ENCODE peak calls at places on chromosome 12, in seven cellular contexts. Y is sigmoid colon; K is epithelial cell of esophagus; J is fibroblast of mammary gland; I is CD4-positive, alpha-beta memory T cell; B is PC-9; M is fibroblast of lung. T is an unnamed sample.

GRCh38 chr12:95481888-95482287 is 7.9 kb downstream of the METAP2 start:
- DNase-seq in Y (no peak), K (peak; percentile 12), J (no peak), I (no peak), B (no peak), M (no peak), T (no peak)

GRCh38 chr12:83473408-83474095 is 786.8 kb downstream of the TMTC2 start:
- DNase-seq in Y (no peak), K (no peak), J (no peak), I (no peak), B (no peak), M (no peak), T (no peak)

GRCh38 chr12:131090254-131091210 is 136.8 kb downstream of the ADGRD1 start:
- DNase-seq in Y (peak; percentile 19), K (no peak), J (no peak), I (peak; percentile 6), B (no peak), M (no peak), T (peak; percentile 1)

GRCh38 chr12:41345071-41345470 is 157.0 kb downstream of the PDZRN4 start:
- DNase-seq in Y (no peak), K (no peak), J (no peak), I (no peak), B (no peak), M (peak; percentile 50), T (no peak)

GRCh38 chr12:107511292-107511691 is 174.3 kb upstream of the PWP1 start:
- DNase-seq in Y (no peak), K (no peak), J (peak; percentile 90), I (no peak), B (no peak), M (peak; percentile 87), T (no peak)

GRCh38 chr12:32201996-32202395 is 95.3 kb downstream of the BICD1 start:
- DNase-seq in Y (no peak), K (no peak), J (no peak), I (no peak), B (no peak), M (no peak), T (no peak)

GRCh38 chr12:116598341-116599284 is 39.4 kb downstream of the MAP1LC3B2 start:
- DNase-seq in Y (no peak), K (no peak), J (peak; percentile 38), I (no peak), B (no peak), M (no peak), T (no peak)

GRCh38 chr12:118164798-118165486 is 29.0 kb downstream of the PEBP1 start:
- DNase-seq in Y (no peak), K (peak; percentile 45), J (peak; percentile 38), I (no peak), B (peak; percentile 30), M (no peak), T (peak; percentile 37)

GRCh38 chr12:3607039-3607719 is 116.2 kb downstream of the PRMT8 start:
- DNase-seq in Y (no peak), K (no peak), J (no peak), I (no peak), B (no peak), M (no peak), T (no peak)

GRCh38 chr12:40342010-40342409 is 117.2 kb downstream of the LRRK2 start:
- DNase-seq in Y (no peak), K (no peak), J (no peak), I (no peak), B (no peak), M (no peak), T (no peak)

GRCh38 chr12:78121969-78122610 is 291.4 kb downstream of the NAV3 start:
- DNase-seq in Y (no peak), K (no peak), J (peak; percentile 62), I (no peak), B (no peak), M (peak; percentile 53), T (no peak)

GRCh38 chr12:51590347-51591019 is 550 bp upstream of the SCN8A start:
- DNase-seq in Y (no peak), K (peak; percentile 46), J (peak; percentile 64), I (peak; percentile 60), B (peak; percentile 32), M (peak; percentile 73), T (peak; percentile 95)

GRCh38 chr12:121792607-121793500 is 634 bp downstream of the RHOF start:
- DNase-seq in Y (no peak), K (no peak), J (no peak), I (peak; percentile 79), B (no peak), M (no peak), T (peak; percentile 16)

GRCh38 chr12:75480469-75480949 is at the start of gene GLIPR1:
- DNase-seq in Y (peak; percentile 92), K (peak; percentile 92), J (peak; percentile 99), I (peak; percentile 85), B (peak; percentile 46), M (peak; percentile 99), T (no peak)
- H3K4me3 ChIP-seq in Y (peak within 1 kb of the TSS; percentile 25), K (peak within 1 kb of the TSS; percentile 21), J (peak within 1 kb of the TSS; percentile 83), I (peak within 1 kb of the TSS; percentile 74), B (no peak within 1 kb of the TSS), M (peak within 1 kb of the TSS; percentile 93), T (no peak within 1 kb of the TSS)

GRCh38 chr12:25884024-25884919 is 74.2 kb upstream of the RASSF8 start:
- DNase-seq in Y (no peak), K (no peak), J (no peak), I (no peak), B (no peak), M (no peak), T (no peak)
- H3K4me3 ChIP-seq in Y (no peak overlapping the region), K (no peak overlapping the region), J (no peak overlapping the region), I (no peak overlapping the region), B (no peak overlapping the region), M (no peak overlapping the region), T (no peak overlapping the region)

GRCh38 chr12:113185180-113186032 is at the start of the genes DDX54 and RITA1:
- DNase-seq in Y (peak; percentile 91), K (peak; percentile 80), J (peak; percentile 65), I (peak; percentile 78), B (peak; percentile 78), M (peak; percentile 72), T (peak; percentile 90)

GRCh38 chr12:113186033-113186365 is 478 bp downstream of the RITA1 start:
- DNase-seq in Y (no peak), K (peak; percentile 29), J (peak; percentile 34), I (no peak), B (no peak), M (peak; percentile 37), T (no peak)

GRCh38 chr12:113189361-113189760 is 3.8 kb downstream of the RITA1 start:
- DNase-seq in Y (no peak), K (peak; percentile 81), J (no peak), I (no peak), B (no peak), M (no peak), T (no peak)

GRCh38 chr12:113186666-113187325 is 1.3 kb downstream of the RITA1 start:
- DNase-seq in Y (no peak), K (no peak), J (no peak), I (no peak), B (no peak), M (no peak), T (no peak)

GRCh38 chr12:113187588-113187987 is 2.1 kb downstream of the RITA1 start:
- DNase-seq in Y (no peak), K (no peak), J (no peak), I (no peak), B (no peak), M (no peak), T (no peak)
- H3K4me3 ChIP-seq in Y (no peak overlapping the region), K (no peak overlapping the region), J (no peak overlapping the region), I (no peak overlapping the region), B (no peak overlapping the region), M (no peak overlapping the region), T (no peak overlapping the region)

DNA sequence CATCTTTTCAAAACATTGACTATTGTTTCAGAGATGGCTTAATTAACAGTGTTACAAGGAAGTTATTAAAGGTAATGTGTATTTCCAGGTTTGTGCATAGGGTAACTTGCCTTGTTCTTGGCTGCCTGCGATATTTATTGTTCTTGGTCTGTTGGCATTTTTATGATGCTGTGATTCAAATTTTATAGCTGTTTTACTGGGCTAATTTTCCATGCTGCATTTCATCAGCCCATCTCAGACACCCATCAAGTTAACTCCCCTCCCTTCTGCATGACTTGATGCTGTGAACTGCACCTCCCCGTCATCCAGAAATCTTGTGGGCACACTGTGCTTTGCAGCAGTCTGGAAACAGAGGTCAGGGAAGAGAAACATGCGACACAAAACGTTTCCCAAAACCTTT is 1049.2 kb downstream of the AACS start:
- DNase-seq in Y (no peak), K (no peak), J (no peak), I (no peak), B (no peak), M (no peak), T (no peak)
- H3K4me3 ChIP-seq in Y (no peak overlapping the region), K (no peak overlapping the region), J (no peak overlapping the region), I (no peak overlapping the region), B (no peak overlapping the region), M (no peak overlapping the region), T (no peak overlapping the region)